ENCODE peak calls at places on chromosomes 3 and 15, in eight cellular contexts. N is stomach, B is left ventricle myocardium inferior, H is colonic mucosa, P is IMR-90, Z is DND-41, V is OCI-LY7, J is ascending aorta. Y is an unnamed sample. For H3K4me1 and H3K36me3, the result is how much of the 10 kb centered on the place peaks cover.

GRCh38 chr3:101248786-101249185 is 71.6 kb downstream of the IMPG2 start:
- DNase-seq in N (no peak), H (no peak), V (no peak), B (no peak), Z (no peak), P (no peak), J (no peak), Y (no peak)

GRCh38 chr3:149588909-149589308 is 68.9 kb downstream of the WWTR1 start:
- DNase-seq in P (no peak), J (no peak), B (no peak), Z (no peak), H (no peak), V (no peak), N (no peak), Y (no peak)

GRCh38 chr3:156761713-156762575 is 64.2 kb upstream of the LEKR1 start:
- DNase-seq in N (no peak), B (no peak), J (no peak), V (peak), P (peak), Z (no peak), H (no peak), Y (no peak)

GRCh38 chr3:52246728-52247454 is 1.3 kb downstream of the PPM1M start:
- DNase-seq in N (no peak), B (peak), Z (peak), V (no peak), J (no peak), P (no peak), H (no peak), Y (no peak)

GRCh38 chr3:178479446-178479845 is 56.8 kb upstream of the KCNMB2 start:
- DNase-seq in B (no peak), H (no peak), P (no peak), Z (no peak), N (no peak), J (no peak), V (no peak), Y (no peak)

GRCh38 chr3:68909719-68910118 is 22.6 kb downstream of the TAFA4 start:
- DNase-seq in P (no peak), H (no peak), J (no peak), Z (no peak), B (no peak), V (no peak), N (no peak), Y (no peak)

GRCh38 chr15:33547876-33548275 is 237.1 kb downstream of the RYR3 start:
- DNase-seq in J (no peak), H (no peak), P (peak), N (no peak), Z (peak), V (peak), B (no peak), Y (no peak)

GRCh38 chr3:113053169-113053568 is 62.4 kb downstream of the GTPBP8 start:
- DNase-seq in N (no peak), J (no peak), B (no peak), Z (no peak), V (no peak), P (no peak), H (no peak), Y (no peak)

GRCh38 chr3:188124184-188124583 is 29.8 kb upstream of the LPP start:
- DNase-seq in P (peak), J (no peak), V (no peak), N (no peak), H (no peak), B (no peak), Z (no peak), Y (no peak)

GRCh38 chr3:18559323-18559972 is 134.3 kb upstream of the SATB1 start:
- DNase-seq in J (no peak), V (peak), N (peak), H (peak), B (no peak), Z (peak), P (no peak), Y (peak)

GRCh38 chr15:57541805-57542504 is 49.7 kb upstream of the MYZAP start:
- DNase-seq in V (peak), P (peak), Z (peak), H (peak), N (peak), B (peak), J (no peak), Y (no peak)

GRCh38 chr3:14532691-14533456 is 7.3 kb downstream of the GRIP2 start:
- DNase-seq in Z (no peak), B (no peak), N (peak), P (no peak), V (peak), J (no peak), H (peak), Y (peak)

GRCh38 chr15:56608993-56609392 is 124.3 kb downstream of the ZNF280D start:
- DNase-seq in P (no peak), H (no peak), B (no peak), J (no peak), Z (no peak), V (peak), N (no peak), Y (no peak)

GRCh38 chr3:111582114-111582461 is 13.1 kb downstream of the ZBED2 start:
- DNase-seq in H (no peak), B (no peak), Z (no peak), P (peak), J (no peak), N (no peak), V (no peak), Y (no peak)

GRCh38 chr3:105907790-105908189 is 39.0 kb upstream of the CBLB start:
- DNase-seq in Z (no peak), V (no peak), H (no peak), B (no peak), N (no peak), J (no peak), P (no peak), Y (no peak)

GRCh38 chr15:33380406-33380805 is 69.6 kb downstream of the RYR3 start:
- DNase-seq in V (no peak), B (no peak), J (no peak), H (no peak), Z (no peak), N (no peak), P (no peak), Y (no peak)

GRCh38 chr3:127409421-127410136 is 121.7 kb upstream of the PRR20G start:
- DNase-seq in V (no peak), J (no peak), H (peak), Z (no peak), P (no peak), B (no peak), N (peak), Y (no peak)

GRCh38 chr3:56379723-56380287 is 88.5 kb downstream of the ERC2 start:
- DNase-seq in J (no peak), H (no peak), B (no peak), V (no peak), P (no peak), Z (no peak), N (no peak), Y (no peak)

GRCh38 chr15:67808821-67809220 is 16.5 kb upstream of the SKOR1 start:
- DNase-seq in Z (no peak), N (no peak), V (no peak), J (no peak), P (no peak), H (no peak), B (no peak), Y (no peak)

GRCh38 chr3:186080849-186081438 is 27.9 kb downstream of the ETV5 start:
- DNase-seq in V (no peak), B (no peak), H (no peak), P (no peak), Z (no peak), J (no peak), N (no peak), Y (no peak)

GRCh38 chr3:124529826-124530571 is 200.3 kb upstream of the UMPS start:
- DNase-seq in Z (no peak), B (no peak), V (no peak), P (no peak), J (no peak), N (no peak), H (no peak), Y (no peak)

GRCh38 chr3:169091196-169091595 is 572.3 kb downstream of the MECOM start:
- DNase-seq in B (no peak), J (no peak), H (no peak), V (no peak), N (no peak), P (peak), Z (no peak), Y (no peak)

GRCh38 chr3:147906275-147906674 is 497.1 kb downstream of the ZIC1 start:
- DNase-seq in N (no peak), V (no peak), P (peak), B (no peak), H (no peak), Z (no peak), J (no peak), Y (no peak)

GRCh38 chr3:77125934-77126333 is 86.0 kb downstream of the ROBO2 start:
- DNase-seq in J (no peak), V (no peak), B (no peak), H (no peak), N (no peak), P (no peak), Z (no peak), Y (no peak)

GRCh38 chr3:126573492-126574117 is 14.9 kb upstream of the C3orf22 start:
- DNase-seq in N (peak), J (no peak), B (no peak), Z (no peak), V (no peak), H (peak), P (no peak), Y (no peak)

GRCh38 chr3:39180546-39181346 is 11.6 kb downstream of the XIRP1 start:
- DNase-seq in V (peak), N (peak), P (peak), J (peak), B (peak), H (peak), Z (peak), Y (peak)

GRCh38 chr15:44694416-44694815 is 16.7 kb downstream of the PATL2 start:
- DNase-seq in B (no peak), N (no peak), P (peak), J (no peak), H (no peak), V (no peak), Z (no peak), Y (no peak)

GRCh38 chr3:161031134-161031533 is 74.0 kb downstream of the B3GALNT1 start:
- DNase-seq in Z (no peak), H (no peak), V (no peak), P (no peak), J (no peak), N (no peak), B (no peak), Y (no peak)

GRCh38 chr3:839981-840380 is 252.8 kb upstream of the CNTN6 start:
- DNase-seq in B (no peak), V (no peak), H (no peak), J (no peak), N (no peak), P (no peak), Z (no peak), Y (no peak)

GRCh38 chr3:69199942-69200341 is 77.5 kb upstream of the LMOD3 start:
- DNase-seq in H (no peak), J (no peak), Z (no peak), N (no peak), P (no peak), V (no peak), B (no peak), Y (no peak)

GRCh38 chr3:48543271-48543866 is 13.2 kb downstream of the PFKFB4 start:
- DNase-seq in P (no peak), N (peak), H (no peak), B (peak), Z (no peak), V (no peak), J (no peak), Y (no peak)

GRCh38 chr3:127444761-127445160 is 145.8 kb downstream of the TPRA1 start:
- DNase-seq in N (peak), H (no peak), B (peak), P (no peak), V (no peak), Z (no peak), J (no peak), Y (no peak)

GRCh38 chr15:98484914-98485313 is 163.4 kb upstream of the IGF1R start:
- DNase-seq in B (no peak), P (no peak), V (no peak), H (no peak), J (no peak), Z (no peak), N (no peak), Y (no peak)

GRCh38 chr3:168248383-168249047 is 152.8 kb upstream of the GOLIM4 start:
- DNase-seq in B (no peak), H (no peak), P (peak), V (no peak), Z (no peak), N (peak), J (no peak), Y (no peak)

GRCh38 chr3:66322436-66322835 is 101.6 kb downstream of the SLC25A26 start:
- DNase-seq in V (no peak), P (no peak), Z (no peak), J (no peak), N (no peak), H (no peak), B (no peak), Y (no peak)

GRCh38 chr3:125156491-125156890 is 56.1 kb downstream of the SLC12A8 start:
- DNase-seq in P (no peak), H (no peak), B (no peak), Z (no peak), N (no peak), J (no peak), V (no peak), Y (no peak)

DNA sequence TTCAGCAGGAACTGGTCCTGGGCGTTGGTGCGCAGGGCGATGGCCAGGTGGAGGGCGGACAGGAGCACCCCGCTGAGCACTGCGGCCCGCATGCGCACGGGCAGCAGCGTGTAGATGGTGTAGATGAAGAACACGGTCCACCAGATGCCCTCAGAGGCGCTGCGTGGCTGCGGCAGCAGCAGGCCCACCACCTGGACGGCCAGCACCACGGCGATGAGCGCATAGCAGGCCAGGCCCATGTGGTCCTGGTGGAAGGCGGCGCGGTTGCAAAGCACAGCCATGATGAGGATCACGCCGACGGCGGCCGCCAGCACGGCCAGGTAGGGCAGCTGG is 1.5 kb downstream of the ADCY5 start:
- DNase-seq in H (no peak), V (no peak), Z (no peak), J (no peak), P (no peak), N (no peak), B (no peak), Y (no peak)
- H3K4me1 ChIP-seq in H (under half), V (under half), Z (under half), J (under half), P (under half), N (under half), B (half or more), Y (under half)

DNA sequence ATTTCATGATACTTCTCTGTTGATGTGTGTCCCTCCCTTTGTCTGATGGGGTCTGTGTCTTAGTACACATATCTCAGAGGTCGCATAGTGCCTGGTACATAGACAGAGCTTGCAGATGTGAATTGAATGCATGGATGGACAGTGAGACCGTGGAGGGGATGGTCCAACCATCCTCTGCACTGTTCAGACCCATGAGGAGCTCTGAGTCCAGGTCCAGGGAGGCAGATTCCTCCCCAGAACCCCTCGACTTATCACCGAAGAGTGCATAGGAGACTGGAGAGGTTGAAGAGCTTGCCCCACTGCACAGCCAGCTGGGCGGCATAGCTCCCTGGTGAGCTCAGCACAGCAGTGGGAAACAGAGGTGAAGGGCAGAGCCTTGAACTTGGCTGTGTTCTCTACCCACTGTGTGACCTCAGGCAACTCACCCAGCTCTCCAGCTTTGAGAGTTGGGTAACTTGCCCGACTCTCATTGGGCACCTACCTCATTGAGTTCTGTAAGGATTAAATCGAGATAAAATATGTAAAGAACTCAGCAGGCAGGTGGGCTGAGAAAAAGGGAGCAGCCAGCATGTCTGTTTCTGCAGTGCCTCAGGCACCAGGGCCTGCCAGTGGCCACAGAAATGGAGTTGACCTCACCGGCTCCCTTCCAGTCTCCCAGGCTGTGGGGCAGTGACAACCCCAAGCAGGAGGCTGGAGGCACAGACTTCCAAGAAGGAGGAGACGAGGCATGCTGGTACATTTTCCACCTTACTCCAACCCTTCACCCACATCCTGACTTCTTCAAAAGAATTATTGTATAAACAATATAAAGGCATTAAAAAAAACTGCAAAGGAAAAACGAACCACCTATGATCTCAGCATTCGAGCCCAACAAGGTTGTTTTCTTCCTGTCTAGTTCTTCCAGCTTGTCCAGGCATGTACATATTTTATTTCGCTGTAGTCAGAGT is 54.1 kb upstream of the TFRC start:
- DNase-seq in H (no peak), Z (no peak), J (no peak), V (no peak), P (no peak), N (no peak), B (no peak), Y (no peak)
- H3K4me3 ChIP-seq in H (no peak), Z (no peak), J (no peak), V (no peak), P (no peak), N (no peak), B (no peak), Y (no peak)

GRCh38 chr3:45962033-45962432 is 18.8 kb downstream of the CXCR6 start:
- DNase-seq in V (no peak), Z (no peak), N (no peak), B (no peak), P (no peak), J (no peak), H (no peak), Y (no peak)
- H3K36me3 ChIP-seq in V (half or more), Z (half or more), N (half or more), B (half or more), P (half or more), J (half or more), H (under half), Y (half or more)

GRCh38 chr15:50872832-50873231 is 35.7 kb upstream of the AP4E1 start:
- DNase-seq in P (no peak), J (no peak), Z (no peak), N (no peak), B (no peak), V (no peak), H (no peak), Y (no peak)

GRCh38 chr15:50876260-50876988 is 32.1 kb upstream of the AP4E1 start:
- DNase-seq in V (no peak), B (no peak), J (no peak), Z (no peak), H (peak), P (no peak), N (no peak), Y (no peak)

GRCh38 chr15:50873935-50874353 is 34.5 kb upstream of the AP4E1 start:
- DNase-seq in H (no peak), N (no peak), J (no peak), V (no peak), P (no peak), Z (no peak), B (no peak), Y (no peak)

GRCh38 chr15:50876989-50877360 is 31.5 kb upstream of the AP4E1 start:
- DNase-seq in Z (peak), P (peak), B (peak), J (peak), N (peak), V (peak), H (peak), Y (peak)

GRCh38 chr15:50871832-50872231 is 36.7 kb upstream of the AP4E1 start:
- DNase-seq in Z (no peak), P (no peak), H (no peak), V (no peak), B (no peak), N (no peak), J (no peak), Y (no peak)
- H3K4me1 ChIP-seq in Z (under half), P (under half), H (under half), V (under half), B (under half), N (under half), J (under half), Y (under half)

DNA sequence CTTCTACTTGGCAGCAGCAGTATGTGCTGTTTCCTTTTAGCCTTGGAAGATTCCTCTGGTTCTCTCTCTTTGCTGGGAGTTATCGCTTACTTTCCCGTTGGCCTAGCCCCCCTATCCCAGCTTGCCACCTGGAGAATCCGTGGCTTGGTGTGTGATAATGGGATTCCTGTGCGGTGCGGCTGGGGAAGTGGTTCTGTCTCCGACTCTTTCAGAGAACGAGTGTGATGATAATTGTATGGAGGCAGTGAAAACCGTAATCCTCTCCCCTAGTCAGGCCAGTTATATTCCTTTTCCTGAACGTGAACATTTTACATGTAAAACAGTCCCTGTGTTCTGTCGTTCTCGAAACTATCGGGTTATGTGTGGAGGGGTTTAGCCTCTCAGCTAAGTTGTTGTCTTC is 300.1 kb upstream of the C2CD4B start:
- DNase-seq in V (no peak), J (no peak), P (no peak), B (no peak), H (no peak), N (no peak), Z (no peak), Y (no peak)
- H3K4me3 ChIP-seq in V (no peak), J (peak), P (no peak), B (no peak), H (no peak), N (no peak), Z (no peak), Y (no peak)

DNA sequence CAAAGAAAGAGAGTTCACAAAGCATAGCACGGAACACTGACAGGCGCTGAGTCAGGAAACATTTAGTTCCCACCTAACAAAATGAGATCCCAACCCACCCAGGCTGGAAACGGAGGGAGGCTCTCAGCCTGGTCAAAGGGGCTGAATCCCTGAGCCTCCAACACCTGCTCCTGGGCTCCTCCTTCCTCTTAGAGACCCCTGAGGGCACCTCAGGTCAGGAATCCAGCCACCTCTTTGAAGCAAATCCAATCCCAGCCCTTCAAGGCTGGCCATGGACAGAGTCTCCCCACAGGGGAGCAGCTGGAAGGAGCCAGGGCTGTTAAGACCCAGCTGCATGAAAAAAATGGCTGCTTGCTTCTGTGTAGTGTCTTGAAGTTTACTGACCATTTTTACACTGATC is 154.4 kb upstream of the HES1 start:
- DNase-seq in H (no peak), J (no peak), N (no peak), Z (no peak), V (no peak), B (no peak), P (no peak), Y (no peak)
- H3K36me3 ChIP-seq in H (under half), J (under half), N (under half), Z (under half), V (under half), B (under half), P (under half), Y (under half)